ENCODE peak calls at places on chromosomes 16 and 17, in five cellular contexts. S, C, G, U and E are unnamed samples.

GRCh38 chr17:21005367-21005766 is 37.4 kb downstream of the USP22 start:
- DNase-seq in S (no peak), C (no peak), G (no peak), U (no peak), E (no peak)

GRCh38 chr17:17669851-17670232 is 11.4 kb upstream of the RAI1 start:
- DNase-seq in S (no peak), C (no peak), G (no peak), U (no peak), E (no peak)

GRCh38 chr16:66731101-66731500 is 20.3 kb downstream of the DYNC1LI2 start:
- DNase-seq in S (no peak), C (no peak), G (no peak), U (no peak), E (no peak)

GRCh38 chr16:67673712-67674580 is 7.3 kb downstream of the C16orf86 start:
- DNase-seq in S (no peak), C (no peak), G (no peak), U (no peak), E (no peak)

GRCh38 chr16:88352261-88353200 is 30.2 kb upstream of the ZNF469 start:
- DNase-seq in S (peak), C (no peak), G (no peak), U (no peak), E (no peak)

GRCh38 chr17:66966529-66967418 is 2.3 kb downstream of the CACNG4 start:
- DNase-seq in S (no peak), C (no peak), G (no peak), U (no peak), E (no peak)

GRCh38 chr17:46108120-46108519 is 85.1 kb downstream of the KANSL1 start:
- DNase-seq in S (no peak), C (no peak), G (no peak), U (no peak), E (no peak)

GRCh38 chr17:49110504-49110903 is 22.1 kb upstream of the B4GALNT2 start:
- DNase-seq in S (no peak), C (no peak), G (no peak), U (no peak), E (peak)

GRCh38 chr17:80782536-80783427 is 208.9 kb upstream of the CHMP6 start:
- DNase-seq in S (peak), C (no peak), G (no peak), U (peak), E (no peak)